ENCODE peak calls at places on chromosomes 3 and 15, in eight cellular contexts. B is HL-60, X is OCI-LY7, S is endodermal cell, N is breast epithelium, V is mammary epithelial cell, U is kidney, O is foreskin keratinocyte. M is an unnamed sample.

GRCh38 chr3:16338124-16338523 is 73.1 kb downstream of the OXNAD1 start:
- DNase-seq in U (no peak), S (peak), X (peak), O (no peak), V (no peak), N (no peak), B (peak), M (no peak)

GRCh38 chr3:62335196-62335595 is 38.2 kb downstream of the FEZF2 start:
- DNase-seq in O (no peak), X (no peak), S (no peak), U (no peak), B (no peak), V (no peak), N (no peak), M (no peak)

GRCh38 chr3:187286467-187287059 is 5.0 kb downstream of the MASP1 start:
- DNase-seq in V (no peak), O (no peak), B (no peak), X (no peak), U (no peak), N (no peak), S (peak), M (no peak)

GRCh38 chr15:22839046-22839705 is 710 bp downstream of the NIPA2 start:
- DNase-seq in V (no peak), X (peak), S (no peak), U (no peak), O (no peak), B (no peak), N (no peak), M (no peak)

GRCh38 chr3:139520028-139520737 is 19.4 kb downstream of the RBP1 start:
- DNase-seq in S (peak), X (peak), N (no peak), U (no peak), V (peak), B (no peak), O (no peak), M (no peak)

GRCh38 chr3:159923961-159924360 is 64.7 kb upstream of the IL12A start:
- DNase-seq in U (no peak), V (no peak), B (no peak), X (no peak), S (no peak), O (no peak), N (no peak), M (no peak)

GRCh38 chr15:31393441-31394091 is 66.9 kb downstream of the KLF13 start:
- DNase-seq in V (no peak), N (no peak), X (peak), U (peak), O (no peak), S (peak), B (peak), M (no peak)

GRCh38 chr3:59541352-59541751 is 491.5 kb upstream of the CFAP20DC start:
- DNase-seq in B (no peak), V (no peak), O (no peak), U (no peak), X (no peak), N (no peak), S (no peak), M (no peak)

GRCh38 chr15:89090791-89091666 is 2.8 kb downstream of the ABHD2 start:
- DNase-seq in X (peak), O (no peak), U (peak), V (peak), N (no peak), B (peak), S (no peak), M (peak)

GRCh38 chr3:64399205-64399800 is 174.0 kb upstream of the PRICKLE2 start:
- DNase-seq in S (peak), B (peak), N (no peak), U (no peak), O (peak), V (peak), X (peak), M (peak)

GRCh38 chr15:101320501-101321052 is 25.5 kb upstream of the SNRPA1 start:
- DNase-seq in N (no peak), V (no peak), O (peak), B (peak), S (peak), U (peak), X (no peak), M (no peak)

GRCh38 chr3:169008772-169009358 is 654.6 kb downstream of the MECOM start:
- DNase-seq in O (no peak), X (no peak), U (no peak), B (no peak), N (no peak), S (no peak), V (peak), M (no peak)

GRCh38 chr3:95715137-95715536 is 1099.3 kb upstream of the EPHA6 start:
- DNase-seq in S (no peak), B (no peak), N (no peak), O (no peak), U (no peak), X (no peak), V (no peak), M (no peak)

GRCh38 chr3:60053518-60054265 is 1003.9 kb upstream of the CFAP20DC start:
- DNase-seq in U (no peak), O (no peak), V (peak), N (no peak), X (no peak), B (no peak), S (no peak), M (no peak)

GRCh38 chr3:158339638-158340037 is 229.7 kb downstream of the RSRC1 start:
- DNase-seq in U (no peak), N (no peak), V (no peak), S (no peak), X (no peak), O (no peak), B (no peak), M (no peak)

GRCh38 chr15:69046781-69047180 is 32.3 kb downstream of the NOX5 start:
- DNase-seq in N (no peak), V (peak), B (no peak), U (no peak), X (no peak), S (no peak), O (no peak), M (no peak)

GRCh38 chr3:129624347-129625070 is 18.0 kb upstream of the PLXND1 start:
- DNase-seq in O (no peak), N (no peak), V (no peak), S (peak), U (peak), B (peak), X (no peak), M (no peak)

GRCh38 chr3:14175383-14176037 is 2.9 kb downstream of the XPC start:
- DNase-seq in U (no peak), V (peak), X (peak), O (no peak), S (no peak), B (peak), N (no peak), M (no peak)

GRCh38 chr3:110504401-110504800 is 567.2 kb upstream of the NECTIN3 start:
- DNase-seq in V (no peak), N (no peak), O (no peak), X (no peak), U (no peak), B (no peak), S (no peak), M (no peak)

GRCh38 chr3:195385526-195385925 is 57.3 kb downstream of the ACAP2 start:
- DNase-seq in S (peak), N (no peak), V (peak), U (no peak), X (no peak), B (no peak), O (peak), M (no peak)

GRCh38 chr15:57217716-57218598 is 158.3 kb upstream of the CGNL1 start:
- DNase-seq in U (no peak), S (no peak), V (peak), B (peak), N (no peak), X (no peak), O (no peak), M (no peak)

GRCh38 chr3:65889707-65890099 is 149.0 kb downstream of the MAGI1 start:
- DNase-seq in U (no peak), V (no peak), S (no peak), N (no peak), X (no peak), B (no peak), O (no peak), M (no peak)

GRCh38 chr15:77592768-77593167 is 39.9 kb downstream of the LINGO1 start:
- DNase-seq in X (no peak), U (no peak), S (no peak), V (no peak), B (no peak), N (no peak), O (no peak), M (no peak)

GRCh38 chr3:122005033-122005565 is 16.9 kb downstream of the ILDR1 start:
- DNase-seq in U (no peak), S (peak), B (no peak), N (no peak), V (no peak), X (no peak), O (no peak), M (no peak)

GRCh38 chr3:66253790-66254620 is 33.2 kb downstream of the SLC25A26 start:
- DNase-seq in X (peak), B (no peak), N (no peak), S (no peak), O (no peak), V (peak), U (no peak), M (no peak)

GRCh38 chr3:64995857-64996564 is 308.2 kb upstream of the ADAMTS9 start:
- DNase-seq in O (no peak), U (no peak), B (no peak), S (no peak), V (no peak), N (no peak), X (no peak), M (no peak)

GRCh38 chr3:99866167-99866810 is 48.6 kb downstream of the CMSS1 start:
- DNase-seq in B (peak), N (no peak), O (no peak), V (peak), X (no peak), S (no peak), U (no peak), M (no peak)

GRCh38 chr3:52248816-52249547 is 3.4 kb downstream of the PPM1M start:
- DNase-seq in V (no peak), B (no peak), U (peak), X (no peak), N (no peak), O (no peak), S (no peak), M (no peak)

GRCh38 chr3:149736180-149737100 is 15.8 kb downstream of the COMMD2 start:
- DNase-seq in X (no peak), N (no peak), U (no peak), O (peak), B (no peak), V (peak), S (no peak), M (no peak)

GRCh38 chr3:165642761-165643432 is 194.3 kb downstream of the BCHE start:
- DNase-seq in N (no peak), S (no peak), X (no peak), U (no peak), O (peak), V (peak), B (no peak), M (no peak)

GRCh38 chr15:42858999-42859789 is 61.4 kb downstream of the TTBK2 start:
- DNase-seq in B (no peak), X (no peak), S (no peak), V (no peak), U (no peak), O (no peak), N (no peak), M (no peak)

GRCh38 chr3:37221407-37221806 is 47.0 kb upstream of the LRRFIP2 start:
- DNase-seq in O (peak), N (no peak), V (peak), U (no peak), S (peak), B (no peak), X (no peak), M (no peak)

GRCh38 chr3:141250828-141251227 is 19.2 kb downstream of the PXYLP1 start:
- DNase-seq in B (no peak), U (no peak), O (no peak), X (no peak), V (no peak), S (no peak), N (no peak), M (no peak)

GRCh38 chr3:56894912-56895431 is 93.2 kb upstream of the ARHGEF3 start:
- DNase-seq in N (no peak), U (no peak), V (no peak), O (no peak), S (no peak), X (no peak), B (no peak), M (no peak)

GRCh38 chr15:32717290-32718081 is at the start of gene GREM1:
- DNase-seq in X (no peak), S (peak), O (no peak), N (no peak), B (no peak), V (no peak), U (no peak), M (no peak)

GRCh38 chr3:196060834-196061233 is 21.1 kb downstream of the TFRC start:
- DNase-seq in N (no peak), O (no peak), S (no peak), X (no peak), V (no peak), B (no peak), U (no peak), M (no peak)

GRCh38 chr15:35484231-35484945 is 61.6 kb downstream of the DPH6 start:
- DNase-seq in U (no peak), B (peak), S (no peak), O (no peak), V (no peak), N (no peak), X (no peak), M (no peak)

DNA sequence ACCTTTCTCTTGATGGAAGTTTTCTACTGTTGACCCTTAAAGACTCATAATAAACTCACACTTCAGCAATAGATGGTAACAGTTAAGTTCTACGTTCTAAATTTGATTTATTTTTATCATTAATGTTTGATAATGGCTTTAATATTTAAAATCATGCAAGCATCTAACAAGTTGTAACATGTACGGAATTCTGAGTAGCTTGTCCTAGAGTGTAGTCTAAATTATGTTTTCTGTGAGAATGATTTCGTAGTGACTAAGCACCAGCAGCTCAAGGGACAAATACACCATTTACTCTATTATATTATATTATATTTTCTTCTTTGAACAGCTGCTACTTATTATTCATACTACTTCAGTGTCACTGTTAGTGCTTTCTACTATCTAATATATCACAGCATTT is 345.6 kb downstream of the NLGN1 start:
- DNase-seq in X (no peak), V (peak), B (no peak), S (no peak), N (no peak), O (peak), U (no peak), M (no peak)
- H3K27ac ChIP-seq in X (no peak), V (no peak), B (no peak), S (no peak), N (no peak), O (no peak), U (no peak), M (no peak)

GRCh38 chr3:33278106-33278672 is 947 bp downstream of the FBXL2 start:
- DNase-seq in S (peak), V (peak), U (no peak), N (no peak), B (no peak), X (no peak), O (no peak), M (no peak)
- H3K27ac ChIP-seq in S (no peak), V (peak), U (no peak), N (no peak), B (no peak), X (no peak), O (peak), M (no peak)

GRCh38 chr3:133504736-133505135 is 68.8 kb upstream of the CDV3 start:
- DNase-seq in N (no peak), O (no peak), B (no peak), U (no peak), X (no peak), V (no peak), S (no peak), M (no peak)

GRCh38 chr3:133503409-133503808 is 70.1 kb upstream of the CDV3 start:
- DNase-seq in B (no peak), X (no peak), O (no peak), U (no peak), N (no peak), V (no peak), S (no peak), M (no peak)

GRCh38 chr3:133509482-133509881 is 64.0 kb upstream of the CDV3 start:
- DNase-seq in V (no peak), S (no peak), U (no peak), B (no peak), N (no peak), O (no peak), X (no peak), M (no peak)

GRCh38 chr3:133506215-133506901 is 67.1 kb upstream of the CDV3 start:
- DNase-seq in U (no peak), V (no peak), X (peak), O (no peak), B (no peak), S (no peak), N (no peak), M (no peak)

GRCh38 chr3:133505813-133506212 is 67.7 kb upstream of the CDV3 start:
- DNase-seq in O (no peak), S (no peak), U (no peak), B (no peak), X (no peak), N (no peak), V (no peak), M (no peak)
- H3K27ac ChIP-seq in O (no peak), S (no peak), U (no peak), B (no peak), X (peak), N (no peak), V (no peak), M (no peak)

DNA sequence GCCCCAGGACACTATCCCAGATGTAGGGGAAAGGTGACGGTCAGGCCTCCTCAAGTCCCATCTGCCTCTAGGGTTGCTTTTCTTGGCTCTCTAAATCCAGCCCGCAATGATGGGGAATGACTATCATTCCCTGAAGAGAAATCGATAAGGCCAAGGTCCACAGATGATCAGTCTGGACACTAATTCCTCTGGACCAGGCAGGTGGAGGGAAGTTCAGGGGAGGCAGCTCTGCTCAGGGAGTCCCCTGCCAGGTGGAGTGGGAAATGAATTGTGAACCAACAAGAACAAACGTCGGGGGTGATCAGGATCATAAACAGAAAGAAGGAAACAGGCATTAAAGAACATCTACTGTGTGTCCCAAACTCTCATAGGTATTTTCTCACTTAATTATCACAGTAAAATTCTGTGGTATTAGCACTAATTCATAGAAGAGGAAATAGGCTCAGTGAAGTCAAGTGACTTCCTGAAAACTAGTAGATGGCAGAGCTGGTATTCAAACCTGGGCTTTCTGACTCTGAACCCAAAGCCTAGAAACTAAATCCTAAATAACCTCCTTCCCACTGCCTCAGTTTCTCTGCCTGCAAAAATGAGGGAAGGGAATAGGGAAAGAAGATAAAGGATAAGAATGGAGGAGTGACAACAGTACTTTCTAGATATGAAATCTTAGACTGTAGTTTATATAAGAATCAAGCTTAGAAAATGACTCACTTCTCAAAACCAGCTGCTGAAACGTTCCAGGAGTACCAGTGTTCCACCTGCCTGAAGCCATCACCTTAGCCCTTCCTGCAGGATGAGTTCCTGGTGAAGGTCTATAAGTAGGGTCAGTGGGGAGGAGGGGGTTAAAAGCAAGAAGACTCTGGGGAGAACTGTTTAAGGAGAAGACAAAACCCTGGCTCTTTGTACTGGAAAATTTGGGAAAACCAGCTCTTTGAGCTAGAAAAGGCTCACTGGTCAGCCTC is 7.5 kb downstream of the BMF start:
- DNase-seq in X (no peak), N (no peak), S (no peak), V (no peak), U (peak), B (no peak), O (no peak), M (no peak)
- H3K27ac ChIP-seq in X (peak), N (peak), S (no peak), V (no peak), U (no peak), B (peak), O (no peak), M (no peak)

GRCh38 chr15:73388256-73388781 is 19.6 kb upstream of the HCN4 start:
- DNase-seq in U (no peak), X (no peak), N (no peak), V (peak), S (peak), O (peak), B (no peak), M (no peak)
- H3K27ac ChIP-seq in U (no peak), X (no peak), N (no peak), V (no peak), S (no peak), O (no peak), B (no peak), M (no peak)

GRCh38 chr3:49198611-49199230 is 27.3 kb downstream of the KLHDC8B start:
- DNase-seq in V (no peak), B (no peak), X (no peak), O (no peak), N (no peak), U (peak), S (no peak), M (no peak)
- H3K27ac ChIP-seq in V (no peak), B (no peak), X (no peak), O (no peak), N (peak), U (no peak), S (no peak), M (no peak)

GRCh38 chr15:74790080-74790916 is 8.4 kb downstream of the CSK start:
- DNase-seq in X (peak), B (peak), S (no peak), N (no peak), V (no peak), O (no peak), U (peak), M (peak)

GRCh38 chr15:74789741-74790079 is 7.8 kb downstream of the CSK start:
- DNase-seq in X (no peak), B (no peak), V (no peak), S (no peak), O (no peak), U (no peak), N (no peak), M (no peak)

GRCh38 chr15:74791667-74792066 is 9.8 kb downstream of the CSK start:
- DNase-seq in X (no peak), B (no peak), U (no peak), O (no peak), N (no peak), V (no peak), S (no peak), M (peak)

GRCh38 chr15:74792227-74793016 is 10.5 kb downstream of the CSK start:
- DNase-seq in V (no peak), B (no peak), O (no peak), S (no peak), N (no peak), U (no peak), X (no peak), M (no peak)

DNA sequence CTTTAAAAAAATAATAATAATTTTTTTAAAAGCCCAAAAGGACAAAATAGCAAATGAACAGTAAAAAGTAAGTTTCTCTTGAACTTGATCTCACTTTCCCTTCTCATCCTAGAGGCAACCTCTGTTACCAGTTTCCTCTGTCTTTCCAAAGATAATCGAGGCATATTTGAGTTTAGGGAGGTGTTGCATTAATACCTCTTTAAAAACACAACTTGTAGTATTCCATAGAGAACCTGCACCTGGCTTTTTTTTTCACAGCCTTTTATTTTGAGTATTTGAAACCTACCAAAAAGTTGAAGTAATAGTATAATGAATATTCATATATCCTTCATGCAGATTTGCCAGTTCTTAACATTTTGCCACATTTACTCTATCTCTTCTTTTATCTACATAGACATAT is 9.1 kb downstream of the CSK start:
- DNase-seq in S (no peak), N (no peak), X (no peak), O (no peak), B (no peak), U (no peak), V (no peak), M (no peak)
- H3K27ac ChIP-seq in S (no peak), N (no peak), X (peak), O (no peak), B (peak), U (no peak), V (no peak), M (no peak)

M was measured in substantia nigra.